ENCODE peak calls at places on chromosomes 2 and 18, in ten cellular contexts. One of them, this sample, is unnamed.

GRCh38 chr2:85743304-85743978 is 10.3 kb upstream of the ATOH8 start:
- DNase-seq in NCI-H345: no peak
- DNase-seq in amniotic stem cell: no peak
- DNase-seq in GM12864: no peak
- DNase-seq in NCI-H460: no peak
- DNase-seq in amygdala: no peak
- DNase-seq in mesothelial cell of epicardium: no peak
- DNase-seq in GF-D8: no peak
- DNase-seq in uterus: no peak
- DNase-seq in GM19239: no peak
- DNase-seq in this sample: no peak

GRCh38 chr2:149586898-149587219 is 716 bp downstream of the MMADHC start:
- DNase-seq in NCI-H345: no peak
- DNase-seq in amniotic stem cell: no peak
- DNase-seq in GM12864: no peak
- DNase-seq in NCI-H460: no peak
- DNase-seq in amygdala: no peak
- DNase-seq in mesothelial cell of epicardium: no peak
- DNase-seq in GF-D8: no peak
- DNase-seq in uterus: no peak
- DNase-seq in GM19239: no peak
- DNase-seq in this sample: no peak

GRCh38 chr2:101230541-101230993 is 22.1 kb upstream of the CNOT11 start:
- DNase-seq in NCI-H345: no peak
- DNase-seq in amniotic stem cell: peak
- DNase-seq in GM12864: no peak
- DNase-seq in NCI-H460: no peak
- DNase-seq in amygdala: no peak
- DNase-seq in mesothelial cell of epicardium: no peak
- DNase-seq in GF-D8: no peak
- DNase-seq in uterus: no peak
- DNase-seq in GM19239: no peak
- DNase-seq in this sample: no peak

GRCh38 chr2:23531280-23531679 is 146.3 kb downstream of the KLHL29 start:
- DNase-seq in NCI-H345: no peak
- DNase-seq in amniotic stem cell: no peak
- DNase-seq in GM12864: no peak
- DNase-seq in NCI-H460: no peak
- DNase-seq in amygdala: no peak
- DNase-seq in mesothelial cell of epicardium: no peak
- DNase-seq in GF-D8: no peak
- DNase-seq in uterus: no peak
- DNase-seq in GM19239: no peak
- DNase-seq in this sample: no peak

GRCh38 chr18:22336406-22336805 is 81.3 kb downstream of the CTAGE1 start:
- DNase-seq in NCI-H345: no peak
- DNase-seq in amniotic stem cell: no peak
- DNase-seq in GM12864: no peak
- DNase-seq in NCI-H460: no peak
- DNase-seq in amygdala: no peak
- DNase-seq in mesothelial cell of epicardium: no peak
- DNase-seq in GF-D8: no peak
- DNase-seq in uterus: no peak
- DNase-seq in GM19239: no peak
- DNase-seq in this sample: no peak

GRCh38 chr18:48709371-48709770 is 170.5 kb downstream of the CTIF start:
- DNase-seq in NCI-H345: no peak
- DNase-seq in amniotic stem cell: no peak
- DNase-seq in GM12864: no peak
- DNase-seq in NCI-H460: no peak
- DNase-seq in amygdala: no peak
- DNase-seq in mesothelial cell of epicardium: no peak
- DNase-seq in GF-D8: no peak
- DNase-seq in uterus: no peak
- DNase-seq in GM19239: no peak
- DNase-seq in this sample: no peak

GRCh38 chr2:163210430-163210918 is 371.9 kb upstream of the KCNH7 start:
- DNase-seq in NCI-H345: no peak
- DNase-seq in amniotic stem cell: peak
- DNase-seq in GM12864: no peak
- DNase-seq in NCI-H460: peak
- DNase-seq in amygdala: no peak
- DNase-seq in mesothelial cell of epicardium: no peak
- DNase-seq in GF-D8: no peak
- DNase-seq in uterus: no peak
- DNase-seq in GM19239: no peak
- DNase-seq in this sample: no peak

GRCh38 chr2:69122271-69122670 is 109.3 kb downstream of the ANTXR1 start:
- DNase-seq in NCI-H345: no peak
- DNase-seq in amniotic stem cell: peak
- DNase-seq in GM12864: no peak
- DNase-seq in NCI-H460: no peak
- DNase-seq in amygdala: no peak
- DNase-seq in mesothelial cell of epicardium: no peak
- DNase-seq in GF-D8: no peak
- DNase-seq in uterus: no peak
- DNase-seq in GM19239: no peak
- DNase-seq in this sample: no peak

GRCh38 chr2:26462511-26463251 is 15.2 kb downstream of the OTOF start:
- DNase-seq in NCI-H345: peak
- DNase-seq in amniotic stem cell: no peak
- DNase-seq in GM12864: no peak
- DNase-seq in NCI-H460: peak
- DNase-seq in amygdala: no peak
- DNase-seq in mesothelial cell of epicardium: no peak
- DNase-seq in GF-D8: no peak
- DNase-seq in uterus: no peak
- DNase-seq in GM19239: no peak
- DNase-seq in this sample: peak

GRCh38 chr18:6729247-6730091 is at the start of gene ARHGAP28:
- DNase-seq in NCI-H345: peak
- DNase-seq in amniotic stem cell: peak
- DNase-seq in GM12864: peak
- DNase-seq in NCI-H460: peak
- DNase-seq in amygdala: peak
- DNase-seq in mesothelial cell of epicardium: peak
- DNase-seq in GF-D8: no peak
- DNase-seq in uterus: peak
- DNase-seq in GM19239: peak
- DNase-seq in this sample: peak